ENCODE peak calls at places on chromosomes 3 and 15, in five cellular contexts. D, Q, F, C and Z are unnamed samples.

GRCh38 chr3:143650827-143651226 is 197.4 kb downstream of the SLC9A9 start:
- DNase-seq in D (no peak), Q (no peak), F (no peak), C (no peak), Z (no peak)

GRCh38 chr15:28125673-28126651 is 26.8 kb upstream of the OCA2 start:
- DNase-seq in D (no peak), Q (peak), F (peak), C (peak), Z (peak)

GRCh38 chr3:169966951-169967915 is 626 bp downstream of the SEC62 start:
- DNase-seq in D (peak), Q (peak), F (peak), C (peak), Z (peak)

GRCh38 chr15:45454825-45455224 is 67.7 kb downstream of the SLC30A4 start:
- DNase-seq in D (peak), Q (peak), F (peak), C (peak), Z (peak)

GRCh38 chr3:149291178-149291577 is 42.3 kb downstream of the TM4SF18 start:
- DNase-seq in D (no peak), Q (no peak), F (no peak), C (no peak), Z (no peak)

GRCh38 chr3:177448987-177449975 is 252.0 kb upstream of the TBL1XR1 start:
- DNase-seq in D (no peak), Q (peak), F (peak), C (peak), Z (peak)

GRCh38 chr15:38699633-38700230 is 135.1 kb upstream of the RASGRP1 start:
- DNase-seq in D (peak), Q (peak), F (peak), C (peak), Z (peak)

GRCh38 chr15:36278219-36278618 is 301.2 kb upstream of the CDIN1 start:
- DNase-seq in D (no peak), Q (peak), F (no peak), C (no peak), Z (peak)

GRCh38 chr3:157330206-157330605 is 106.4 kb upstream of the PTX3 start:
- DNase-seq in D (no peak), Q (no peak), F (no peak), C (no peak), Z (no peak)

GRCh38 chr3:45506751-45507391 is 87.7 kb upstream of the LIMD1 start:
- DNase-seq in D (no peak), Q (no peak), F (no peak), C (no peak), Z (no peak)

GRCh38 chr3:104763007-104763406 is 603.7 kb upstream of the ALCAM start:
- DNase-seq in D (no peak), Q (peak), F (no peak), C (no peak), Z (no peak)

GRCh38 chr15:41336549-41336948 is 3.9 kb downstream of the NUSAP1 start:
- DNase-seq in D (no peak), Q (no peak), F (no peak), C (no peak), Z (no peak)

GRCh38 chr3:159604151-159604581 is 384.5 kb upstream of the IL12A start:
- DNase-seq in D (no peak), Q (peak), F (peak), C (peak), Z (no peak)